ENCODE peak calls at places on chromosomes 16 and 17, in nine cellular contexts. V is H7; T is hepatocyte; M is KBM-7; Q is stimulated activated CD8-positive, alpha-beta memory T cell treated with anti-CD3 and anti-CD28 coated beads, Interleukin-15, amount 100 ng/mL, for 1 hour; L is CD8-positive, alpha-beta T cell; P is NCI-H1930; D is RWPE1; O is RPMI8226. I is an unnamed sample.

GRCh38 chr16:19864566-19864965 is 20.1 kb downstream of the GPRC5B start:
- DNase-seq in V (no peak), T (no peak), M (no peak), Q (no peak), L (no peak), P (no peak), D (no peak), O (no peak), I (no peak)

GRCh38 chr16:66521951-66522771 is 27.8 kb downstream of the TK2 start:
- DNase-seq in V (no peak), T (peak; percentile 21), M (peak; percentile 90), Q (peak; percentile 86), L (peak; percentile 75), P (no peak), D (no peak), O (peak; percentile 95), I (peak; percentile 94)

GRCh38 chr16:57240872-57241271 is 4.2 kb upstream of the ARL2BP start:
- DNase-seq in V (no peak), T (no peak), M (peak; percentile 42), Q (no peak), L (no peak), P (no peak), D (no peak), O (peak; percentile 52), I (peak; percentile 81)

GRCh38 chr16:70635356-70636016 is 10.9 kb upstream of the IL34 start:
- DNase-seq in V (no peak), T (no peak), M (no peak), Q (no peak), L (no peak), P (no peak), D (peak; percentile 61), O (no peak), I (no peak)

GRCh38 chr17:80277751-80278671 is 17.4 kb downstream of the RNF213 start:
- DNase-seq in V (peak; percentile 65), T (no peak), M (no peak), Q (no peak), L (no peak), P (no peak), D (no peak), O (no peak), I (no peak)

GRCh38 chr16:74029122-74029805 is 267.4 kb upstream of the PSMD7 start:
- DNase-seq in V (no peak), T (no peak), M (no peak), Q (no peak), L (no peak), P (no peak), D (no peak), O (no peak), I (no peak)

GRCh38 chr16:5003211-5003610 is 30.5 kb downstream of the NAGPA start:
- DNase-seq in V (no peak), T (no peak), M (no peak), Q (no peak), L (no peak), P (no peak), D (no peak), O (no peak), I (no peak)

GRCh38 chr17:78121801-78122220 is 6.7 kb downstream of the TMC6 start:
- DNase-seq in V (peak; percentile 43), T (no peak), M (no peak), Q (no peak), L (no peak), P (no peak), D (no peak), O (no peak), I (no peak)

GRCh38 chr17:28520687-28521086 is 14.5 kb downstream of the FOXN1 start:
- DNase-seq in V (no peak), T (no peak), M (no peak), Q (no peak), L (no peak), P (no peak), D (no peak), O (no peak), I (no peak)

GRCh38 chr17:14019186-14019956 is 49.9 kb upstream of the COX10 start:
- DNase-seq in V (no peak), T (no peak), M (peak; percentile 11), Q (no peak), L (no peak), P (no peak), D (peak; percentile 9), O (no peak), I (peak; percentile 85)

GRCh38 chr17:17109231-17109630 is 67.0 kb downstream of the MPRIP start:
- DNase-seq in V (no peak), T (no peak), M (no peak), Q (no peak), L (no peak), P (no peak), D (no peak), O (no peak), I (no peak)

GRCh38 chr16:12239953-12240485 is 263.5 kb downstream of the SNX29 start:
- DNase-seq in V (no peak), T (no peak), M (no peak), Q (no peak), L (no peak), P (no peak), D (no peak), O (no peak), I (no peak)

I was measured in MV-4-11.